ENCODE peak calls at places on chromosome 1, in nine cellular contexts. V, P, A, T, L, Q, U, I and G are unnamed samples.

GRCh38 chr1:112625696-112626095 is 6.1 kb downstream of the CAPZA1 start:
- DNase-seq in V (peak; percentile 66), P (no peak), A (no peak), T (peak; percentile 39), L (no peak), Q (peak; percentile 56), U (peak; percentile 34), I (no peak), G (peak; percentile 47)

GRCh38 chr1:85884372-85885035 is 176.3 kb upstream of the ZNHIT6 start:
- DNase-seq in V (peak; percentile 50), P (no peak), A (no peak), T (no peak), L (no peak), Q (no peak), U (peak; percentile 61), I (peak; percentile 48), G (peak; percentile 36)

GRCh38 chr1:21261551-21262281 is 28.5 kb downstream of the ECE1 start:
- DNase-seq in V (peak; percentile 95), P (peak; percentile 92), A (no peak), T (no peak), L (no peak), Q (peak; percentile 96), U (peak; percentile 95), I (peak; percentile 96), G (peak; percentile 94)

GRCh38 chr1:158146739-158147138 is 34.0 kb upstream of the CD1D start:
- DNase-seq in V (peak; percentile 27), P (no peak), A (no peak), T (no peak), L (no peak), Q (no peak), U (no peak), I (no peak), G (no peak)

GRCh38 chr1:180633092-180634045 is 1.5 kb downstream of the XPR1 start:
- DNase-seq in V (peak; percentile 53), P (no peak), A (no peak), T (no peak), L (peak; percentile 3), Q (no peak), U (peak; percentile 73), I (peak; percentile 57), G (peak; percentile 57)

GRCh38 chr1:89022167-89022959 is at the start of gene GBP3:
- DNase-seq in V (peak; percentile 77), P (no peak), A (peak; percentile 78), T (no peak), L (peak; percentile 15), Q (no peak), U (peak; percentile 74), I (peak; percentile 75), G (peak; percentile 79)

GRCh38 chr1:85277027-85277625 is 694 bp upstream of the BCL10 start:
- DNase-seq in V (no peak), P (no peak), A (no peak), T (no peak), L (no peak), Q (no peak), U (no peak), I (no peak), G (no peak)

GRCh38 chr1:168369655-168370054 is 89.0 kb downstream of the TBX19 start:
- DNase-seq in V (no peak), P (no peak), A (no peak), T (no peak), L (no peak), Q (no peak), U (no peak), I (no peak), G (no peak)

GRCh38 chr1:210475806-210476205 is 147.1 kb downstream of the HHAT start:
- DNase-seq in V (no peak), P (no peak), A (no peak), T (no peak), L (no peak), Q (no peak), U (no peak), I (no peak), G (no peak)

GRCh38 chr1:178283409-178283808 is 189.5 kb downstream of the RASAL2 start:
- DNase-seq in V (peak; percentile 70), P (no peak), A (no peak), T (no peak), L (no peak), Q (no peak), U (peak; percentile 15), I (peak; percentile 51), G (no peak)

GRCh38 chr1:110630770-110631663 is 24.9 kb upstream of the KCNA2 start:
- DNase-seq in V (peak; percentile 64), P (peak; percentile 81), A (peak; percentile 90), T (peak; percentile 82), L (peak; percentile 91), Q (peak; percentile 72), U (peak; percentile 46), I (peak; percentile 46), G (peak; percentile 60)

GRCh38 chr1:168236836-168237611 is 11.2 kb downstream of the SFT2D2 start:
- DNase-seq in V (peak; percentile 32), P (no peak), A (no peak), T (no peak), L (no peak), Q (no peak), U (no peak), I (no peak), G (no peak)

GRCh38 chr1:201419241-201419640 is 2.3 kb downstream of the TNNI1 start:
- DNase-seq in V (no peak), P (no peak), A (no peak), T (no peak), L (no peak), Q (no peak), U (no peak), I (no peak), G (no peak)

GRCh38 chr1:16969057-16969609 is 11.3 kb downstream of the MFAP2 start:
- DNase-seq in V (no peak), P (no peak), A (no peak), T (no peak), L (no peak), Q (no peak), U (no peak), I (no peak), G (no peak)

GRCh38 chr1:3283849-3284248 is 170.6 kb upstream of the ARHGEF16 start:
- DNase-seq in V (peak; percentile 9), P (no peak), A (no peak), T (peak; percentile 39), L (no peak), Q (no peak), U (no peak), I (no peak), G (peak; percentile 17)

GRCh38 chr1:54973205-54973921 is 7.1 kb upstream of the TMEM61 start:
- DNase-seq in V (peak; percentile 77), P (no peak), A (no peak), T (no peak), L (no peak), Q (peak; percentile 72), U (peak; percentile 82), I (peak; percentile 21), G (peak; percentile 59)

GRCh38 chr1:56045062-56045461 is 534.3 kb downstream of the PLPP3 start:
- DNase-seq in V (no peak), P (no peak), A (peak; percentile 78), T (no peak), L (no peak), Q (no peak), U (no peak), I (no peak), G (no peak)

DNA sequence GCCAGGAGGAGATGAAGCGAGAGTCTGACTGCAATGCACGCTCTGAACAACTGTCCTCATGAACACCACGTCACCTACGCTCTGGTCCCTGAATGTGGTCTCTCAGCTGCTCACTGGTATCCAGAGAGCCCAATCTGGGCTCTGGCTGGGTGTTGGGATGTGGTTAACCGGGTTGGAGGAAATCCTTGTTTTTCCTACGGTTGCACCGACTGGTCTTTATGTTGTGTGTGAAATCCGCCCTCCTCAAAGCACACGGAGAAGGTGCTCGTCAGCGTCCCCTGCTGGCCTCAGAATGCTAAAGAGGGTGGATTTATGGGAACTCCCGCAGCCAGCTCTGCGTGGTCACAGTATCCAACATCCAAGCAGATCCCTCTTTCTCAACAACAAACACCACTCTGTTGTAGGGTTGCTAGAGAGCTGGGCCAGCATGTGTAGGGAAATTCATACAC is 51.8 kb upstream of the FAM89A start:
- DNase-seq in V (peak; percentile 28), P (no peak), A (peak; percentile 36), T (no peak), L (peak; percentile 34), Q (no peak), U (peak; percentile 1), I (peak; percentile 1), G (peak; percentile 14)
- TF ChIP-seq CTCF in V (peak; percentile 56), P (no peak), A (peak; percentile 90), T (peak; percentile 52), L (peak; percentile 78), Q (peak; percentile 56), U (peak; percentile 50), I (peak; percentile 50), G (peak; percentile 57)

DNA sequence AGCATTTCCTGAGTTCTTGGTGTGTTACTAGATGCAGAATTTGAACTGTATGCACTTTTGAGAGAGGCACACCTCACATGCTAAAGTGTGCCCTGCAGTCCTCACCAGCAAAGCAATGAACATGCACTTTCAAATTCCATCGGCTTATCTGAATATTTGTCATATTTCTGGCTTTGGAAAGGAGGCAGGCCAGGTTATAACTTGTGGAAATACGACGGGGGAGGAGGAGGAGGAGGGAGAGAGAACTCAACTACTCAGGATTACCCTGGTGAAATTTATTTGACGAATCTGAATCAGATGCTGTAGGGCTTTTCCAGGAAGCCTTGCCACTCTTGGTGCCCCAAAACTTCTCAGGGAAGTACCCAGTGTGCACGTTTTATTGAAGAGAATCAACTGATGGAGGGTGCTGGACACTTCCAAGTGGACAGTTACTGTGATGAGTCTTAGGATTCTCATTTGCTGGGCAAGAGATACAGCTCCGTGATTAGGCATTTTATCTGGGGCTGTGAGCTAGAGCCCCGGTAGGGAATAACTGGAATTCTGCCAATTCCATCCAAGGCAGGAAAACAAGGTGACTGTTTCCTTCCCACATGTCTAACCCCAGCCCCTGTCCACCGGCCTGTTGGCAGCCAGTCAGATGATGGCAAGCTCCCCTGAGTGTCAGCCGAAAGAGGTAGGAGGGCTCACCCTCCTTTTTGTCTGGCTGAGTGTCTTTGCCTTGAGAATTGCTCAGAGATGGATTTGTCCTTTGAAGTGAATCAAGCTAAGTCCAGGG is 3.8 kb downstream of the PDPN start:
- DNase-seq in V (peak; percentile 29), P (no peak), A (no peak), T (no peak), L (no peak), Q (no peak), U (peak; percentile 26), I (no peak), G (peak; percentile 25)
- H3K4me3 ChIP-seq in V (no peak overlapping the region), P (no peak overlapping the region), A (no peak overlapping the region), T (no peak overlapping the region), L (no peak overlapping the region), Q (no peak overlapping the region), U (no peak overlapping the region), I (no peak overlapping the region), G (no peak overlapping the region)

DNA sequence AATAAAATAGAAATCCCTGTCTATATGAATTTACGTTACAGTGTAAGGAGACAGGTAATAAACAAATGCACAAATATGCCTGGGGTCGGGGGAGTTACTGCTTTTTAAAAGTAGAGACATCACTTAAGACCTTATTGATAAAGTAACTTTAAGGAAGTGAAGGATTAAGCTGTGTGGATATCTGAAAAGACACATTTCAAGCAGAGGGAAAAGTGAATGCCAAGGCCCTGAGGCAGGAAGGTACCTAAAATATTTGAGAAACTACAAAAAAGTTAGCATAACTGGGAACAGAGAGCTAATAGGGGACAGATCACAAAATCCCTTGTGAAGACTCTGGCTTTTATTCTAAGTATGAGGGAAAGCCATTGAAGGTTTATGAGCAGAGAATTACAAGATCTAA is 41.5 kb downstream of the TUT4 start:
- DNase-seq in V (no peak), P (no peak), A (no peak), T (no peak), L (no peak), Q (no peak), U (no peak), I (no peak), G (no peak)
- TF ChIP-seq CTCF in V (no peak), P (no peak), A (no peak), T (no peak), L (no peak), Q (no peak), U (no peak), I (no peak), G (no peak)

GRCh38 chr1:52662645-52663313 is 29.8 kb downstream of the SHISAL2A start:
- DNase-seq in V (peak; percentile 72), P (no peak), A (no peak), T (peak; percentile 60), L (no peak), Q (no peak), U (no peak), I (peak; percentile 52), G (peak; percentile 59)
- H3K4me3 ChIP-seq in V (no peak overlapping the region), P (no peak overlapping the region), A (no peak overlapping the region), T (peak overlapping the region; percentile 16), L (no peak overlapping the region), Q (no peak overlapping the region), U (no peak overlapping the region), I (no peak overlapping the region), G (no peak overlapping the region)